ENCODE peak calls at places on chromosomes 4 and X, in nine cellular contexts. One of them, this sample, is unnamed.

GRCh38 chrX:115459883-115460564 is 101.0 kb upstream of the PLS3 start:
- DNase-seq in fibroblast of lung: peak
- DNase-seq in SK-N-SH: no peak
- DNase-seq in heart right ventricle: no peak
- DNase-seq in small intestine: no peak
- DNase-seq in astrocyte: peak
- DNase-seq in colonic mucosa: no peak
- DNase-seq in pancreas: no peak
- DNase-seq in H9: no peak
- DNase-seq in this sample: no peak

GRCh38 chr4:25925486-25926201 is 11.6 kb downstream of the SMIM20 start:
- DNase-seq in fibroblast of lung: peak
- DNase-seq in SK-N-SH: peak
- DNase-seq in heart right ventricle: peak
- DNase-seq in small intestine: peak
- DNase-seq in astrocyte: no peak
- DNase-seq in colonic mucosa: peak
- DNase-seq in pancreas: no peak
- DNase-seq in H9: peak
- DNase-seq in this sample: peak

GRCh38 chrX:155148724-155149537 is 67.3 kb upstream of the VBP1 start:
- DNase-seq in fibroblast of lung: no peak
- DNase-seq in SK-N-SH: peak
- DNase-seq in heart right ventricle: no peak
- DNase-seq in small intestine: peak
- DNase-seq in astrocyte: no peak
- DNase-seq in colonic mucosa: peak
- DNase-seq in pancreas: no peak
- DNase-seq in H9: no peak
- DNase-seq in this sample: peak

GRCh38 chr4:125739760-125740159 is 425.0 kb downstream of the FAT4 start:
- DNase-seq in fibroblast of lung: peak
- DNase-seq in SK-N-SH: no peak
- DNase-seq in heart right ventricle: peak
- DNase-seq in small intestine: no peak
- DNase-seq in astrocyte: peak
- DNase-seq in colonic mucosa: no peak
- DNase-seq in pancreas: no peak
- DNase-seq in H9: no peak
- DNase-seq in this sample: peak

GRCh38 chr4:2337896-2338295 is 76.0 kb upstream of the MXD4 start:
- DNase-seq in fibroblast of lung: no peak
- DNase-seq in SK-N-SH: no peak
- DNase-seq in heart right ventricle: no peak
- DNase-seq in small intestine: no peak
- DNase-seq in astrocyte: no peak
- DNase-seq in colonic mucosa: no peak
- DNase-seq in pancreas: no peak
- DNase-seq in H9: peak
- DNase-seq in this sample: no peak

GRCh38 chr4:18069806-18070205 is 48.3 kb upstream of the LCORL start:
- DNase-seq in fibroblast of lung: no peak
- DNase-seq in SK-N-SH: no peak
- DNase-seq in heart right ventricle: no peak
- DNase-seq in small intestine: no peak
- DNase-seq in astrocyte: no peak
- DNase-seq in colonic mucosa: no peak
- DNase-seq in pancreas: no peak
- DNase-seq in H9: no peak
- DNase-seq in this sample: no peak

GRCh38 chr4:97911236-97911906 is 231.9 kb downstream of the STPG2 start:
- DNase-seq in fibroblast of lung: no peak
- DNase-seq in SK-N-SH: no peak
- DNase-seq in heart right ventricle: no peak
- DNase-seq in small intestine: no peak
- DNase-seq in astrocyte: no peak
- DNase-seq in colonic mucosa: no peak
- DNase-seq in pancreas: no peak
- DNase-seq in H9: peak
- DNase-seq in this sample: no peak

GRCh38 chr4:125489952-125490690 is 175.4 kb downstream of the FAT4 start:
- DNase-seq in fibroblast of lung: no peak
- DNase-seq in SK-N-SH: no peak
- DNase-seq in heart right ventricle: no peak
- DNase-seq in small intestine: no peak
- DNase-seq in astrocyte: no peak
- DNase-seq in colonic mucosa: no peak
- DNase-seq in pancreas: no peak
- DNase-seq in H9: no peak
- DNase-seq in this sample: no peak

GRCh38 chr4:185578284-185578683 is 43.0 kb upstream of the PDLIM3 start:
- DNase-seq in fibroblast of lung: no peak
- DNase-seq in SK-N-SH: no peak
- DNase-seq in heart right ventricle: no peak
- DNase-seq in small intestine: no peak
- DNase-seq in astrocyte: no peak
- DNase-seq in colonic mucosa: no peak
- DNase-seq in pancreas: no peak
- DNase-seq in H9: no peak
- DNase-seq in this sample: no peak

GRCh38 chr4:185573651-185574199 is 38.4 kb upstream of the PDLIM3 start:
- DNase-seq in fibroblast of lung: peak
- DNase-seq in SK-N-SH: peak
- DNase-seq in heart right ventricle: peak
- DNase-seq in small intestine: no peak
- DNase-seq in astrocyte: peak
- DNase-seq in colonic mucosa: no peak
- DNase-seq in pancreas: no peak
- DNase-seq in H9: peak
- DNase-seq in this sample: peak

GRCh38 chr4:185577592-185577940 is 42.3 kb upstream of the PDLIM3 start:
- DNase-seq in fibroblast of lung: no peak
- DNase-seq in SK-N-SH: no peak
- DNase-seq in heart right ventricle: no peak
- DNase-seq in small intestine: no peak
- DNase-seq in astrocyte: no peak
- DNase-seq in colonic mucosa: no peak
- DNase-seq in pancreas: no peak
- DNase-seq in H9: no peak
- DNase-seq in this sample: no peak

GRCh38 chr4:185576314-185576713 is 41.0 kb upstream of the PDLIM3 start:
- DNase-seq in fibroblast of lung: no peak
- DNase-seq in SK-N-SH: no peak
- DNase-seq in heart right ventricle: no peak
- DNase-seq in small intestine: no peak
- DNase-seq in astrocyte: no peak
- DNase-seq in colonic mucosa: no peak
- DNase-seq in pancreas: no peak
- DNase-seq in H9: no peak
- DNase-seq in this sample: no peak

DNA sequence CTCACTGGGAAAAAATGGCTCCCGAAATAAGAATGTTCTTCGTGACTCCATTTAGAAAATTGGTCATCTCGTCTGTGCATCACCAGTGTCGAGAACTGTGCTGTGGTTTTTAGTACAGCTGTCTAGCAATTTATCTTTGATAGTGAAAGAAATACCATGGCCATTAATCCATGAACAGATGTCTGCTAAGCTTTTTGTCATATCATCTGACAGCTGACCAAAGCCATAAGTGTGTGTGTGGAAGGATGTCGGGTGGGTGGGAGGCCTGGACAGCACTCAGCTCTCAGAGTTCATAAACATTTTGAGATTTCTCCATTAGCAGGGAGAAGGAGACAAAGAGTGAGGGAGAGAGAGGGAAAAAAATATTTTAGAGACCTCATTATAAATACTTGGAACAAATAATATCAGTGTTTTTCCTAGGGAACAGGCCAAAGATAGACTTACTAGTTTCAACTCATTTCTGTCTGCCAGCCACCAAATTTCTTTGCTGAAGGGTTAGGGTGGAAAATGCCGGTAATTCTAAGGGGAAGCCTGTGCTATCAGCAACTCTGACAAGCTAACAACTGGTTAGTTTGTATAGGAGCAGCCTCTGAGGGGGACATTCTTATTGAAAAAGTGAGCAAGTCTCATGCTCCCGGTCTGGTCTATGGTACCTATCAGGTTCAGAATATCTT is 41.7 kb upstream of the PDLIM3 start:
- DNase-seq in fibroblast of lung: peak
- DNase-seq in SK-N-SH: peak
- DNase-seq in heart right ventricle: no peak
- DNase-seq in small intestine: no peak
- DNase-seq in astrocyte: peak
- DNase-seq in colonic mucosa: no peak
- DNase-seq in pancreas: no peak
- DNase-seq in H9: no peak
- DNase-seq in this sample: no peak
- H3K27ac ChIP-seq in fibroblast of lung: no peak
- H3K27ac ChIP-seq in SK-N-SH: peak
- H3K27ac ChIP-seq in heart right ventricle: peak
- H3K27ac ChIP-seq in small intestine: no peak
- H3K27ac ChIP-seq in astrocyte: no peak
- H3K27ac ChIP-seq in colonic mucosa: no peak
- H3K27ac ChIP-seq in pancreas: peak
- H3K27ac ChIP-seq in H9: no peak
- H3K27ac ChIP-seq in this sample: no peak

GRCh38 chrX:119505945-119506344 is 37.7 kb downstream of the SLC25A5 start:
- DNase-seq in fibroblast of lung: no peak
- DNase-seq in SK-N-SH: no peak
- DNase-seq in heart right ventricle: no peak
- DNase-seq in small intestine: peak
- DNase-seq in astrocyte: no peak
- DNase-seq in colonic mucosa: peak
- DNase-seq in pancreas: no peak
- DNase-seq in H9: no peak
- DNase-seq in this sample: no peak

GRCh38 chrX:119500061-119500800 is 32.0 kb downstream of the SLC25A5 start:
- DNase-seq in fibroblast of lung: no peak
- DNase-seq in SK-N-SH: no peak
- DNase-seq in heart right ventricle: no peak
- DNase-seq in small intestine: no peak
- DNase-seq in astrocyte: no peak
- DNase-seq in colonic mucosa: no peak
- DNase-seq in pancreas: no peak
- DNase-seq in H9: no peak
- DNase-seq in this sample: no peak

GRCh38 chrX:119502727-119503483 is 34.7 kb downstream of the SLC25A5 start:
- DNase-seq in fibroblast of lung: peak
- DNase-seq in SK-N-SH: no peak
- DNase-seq in heart right ventricle: no peak
- DNase-seq in small intestine: peak
- DNase-seq in astrocyte: peak
- DNase-seq in colonic mucosa: peak
- DNase-seq in pancreas: peak
- DNase-seq in H9: peak
- DNase-seq in this sample: peak

GRCh38 chrX:119501511-119502148 is 33.4 kb downstream of the SLC25A5 start:
- DNase-seq in fibroblast of lung: no peak
- DNase-seq in SK-N-SH: no peak
- DNase-seq in heart right ventricle: no peak
- DNase-seq in small intestine: peak
- DNase-seq in astrocyte: no peak
- DNase-seq in colonic mucosa: peak
- DNase-seq in pancreas: no peak
- DNase-seq in H9: no peak
- DNase-seq in this sample: no peak

DNA sequence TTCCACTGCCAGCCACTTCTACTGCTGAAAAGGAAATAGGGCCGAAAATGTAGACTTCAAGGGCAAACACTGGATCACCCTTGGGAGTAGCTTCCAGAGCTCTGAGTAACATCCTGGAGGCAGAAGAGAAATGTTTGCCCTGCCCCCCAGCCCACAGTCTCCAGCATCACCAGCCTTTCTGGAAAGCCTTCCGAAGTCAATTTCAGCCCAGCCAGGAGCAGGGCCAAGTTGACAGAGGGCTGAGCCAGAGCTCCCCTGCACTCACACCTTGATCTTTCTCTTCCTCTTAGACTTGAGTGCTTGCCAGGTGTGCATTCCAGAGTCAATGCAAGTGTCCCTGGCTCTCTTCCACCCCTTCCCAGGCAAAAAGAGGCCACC is 35.2 kb downstream of the SLC25A5 start:
- DNase-seq in fibroblast of lung: peak
- DNase-seq in SK-N-SH: no peak
- DNase-seq in heart right ventricle: no peak
- DNase-seq in small intestine: peak
- DNase-seq in astrocyte: peak
- DNase-seq in colonic mucosa: peak
- DNase-seq in pancreas: peak
- DNase-seq in H9: no peak
- DNase-seq in this sample: peak
- H3K27ac ChIP-seq in fibroblast of lung: peak
- H3K27ac ChIP-seq in SK-N-SH: no peak
- H3K27ac ChIP-seq in heart right ventricle: no peak
- H3K27ac ChIP-seq in small intestine: peak
- H3K27ac ChIP-seq in astrocyte: peak
- H3K27ac ChIP-seq in colonic mucosa: peak
- H3K27ac ChIP-seq in pancreas: peak
- H3K27ac ChIP-seq in H9: no peak
- H3K27ac ChIP-seq in this sample: peak

DNA sequence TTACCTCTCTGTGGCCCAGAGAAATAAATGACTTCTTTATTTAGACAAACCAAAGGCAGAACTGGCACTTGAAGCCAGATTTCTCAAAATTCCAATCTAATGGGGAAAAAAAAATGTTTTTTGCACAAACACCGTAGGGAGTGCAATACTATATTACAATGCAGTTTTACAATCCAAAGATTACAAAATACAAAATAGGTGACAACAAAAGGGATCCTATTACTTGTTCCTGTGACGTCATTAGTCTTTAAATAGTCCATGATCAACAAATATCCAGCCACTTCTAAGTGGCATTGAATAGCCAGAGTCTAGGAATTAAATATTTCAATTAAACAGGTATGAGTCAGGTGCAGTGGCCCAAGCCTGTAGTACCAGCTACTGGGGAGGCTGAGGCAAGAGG is 3.0 kb upstream of the APBB2 start:
- DNase-seq in fibroblast of lung: no peak
- DNase-seq in SK-N-SH: no peak
- DNase-seq in heart right ventricle: no peak
- DNase-seq in small intestine: no peak
- DNase-seq in astrocyte: no peak
- DNase-seq in colonic mucosa: no peak
- DNase-seq in pancreas: no peak
- DNase-seq in H9: no peak
- DNase-seq in this sample: no peak
- H3K27ac ChIP-seq in fibroblast of lung: no peak
- H3K27ac ChIP-seq in SK-N-SH: peak
- H3K27ac ChIP-seq in heart right ventricle: peak
- H3K27ac ChIP-seq in small intestine: no peak
- H3K27ac ChIP-seq in astrocyte: no peak
- H3K27ac ChIP-seq in colonic mucosa: no peak
- H3K27ac ChIP-seq in pancreas: no peak
- H3K27ac ChIP-seq in H9: no peak
- H3K27ac ChIP-seq in this sample: no peak

GRCh38 chrX:19709117-19709811 is 178.1 kb downstream of the SH3KBP1 start:
- DNase-seq in fibroblast of lung: no peak
- DNase-seq in SK-N-SH: no peak
- DNase-seq in heart right ventricle: no peak
- DNase-seq in small intestine: no peak
- DNase-seq in astrocyte: no peak
- DNase-seq in colonic mucosa: no peak
- DNase-seq in pancreas: no peak
- DNase-seq in H9: no peak
- DNase-seq in this sample: no peak

GRCh38 chrX:19709812-19710518 is 177.4 kb downstream of the SH3KBP1 start:
- DNase-seq in fibroblast of lung: peak
- DNase-seq in SK-N-SH: no peak
- DNase-seq in heart right ventricle: no peak
- DNase-seq in small intestine: no peak
- DNase-seq in astrocyte: peak
- DNase-seq in colonic mucosa: no peak
- DNase-seq in pancreas: no peak
- DNase-seq in H9: no peak
- DNase-seq in this sample: peak

GRCh38 chrX:19705196-19705769 is 182.1 kb downstream of the SH3KBP1 start:
- DNase-seq in fibroblast of lung: peak
- DNase-seq in SK-N-SH: no peak
- DNase-seq in heart right ventricle: no peak
- DNase-seq in small intestine: no peak
- DNase-seq in astrocyte: peak
- DNase-seq in colonic mucosa: no peak
- DNase-seq in pancreas: no peak
- DNase-seq in H9: no peak
- DNase-seq in this sample: no peak

GRCh38 chrX:19707472-19707871 is 179.9 kb downstream of the SH3KBP1 start:
- DNase-seq in fibroblast of lung: no peak
- DNase-seq in SK-N-SH: peak
- DNase-seq in heart right ventricle: no peak
- DNase-seq in small intestine: no peak
- DNase-seq in astrocyte: no peak
- DNase-seq in colonic mucosa: no peak
- DNase-seq in pancreas: no peak
- DNase-seq in H9: no peak
- DNase-seq in this sample: peak

GRCh38 chrX:19708683-19709082 is 178.7 kb downstream of the SH3KBP1 start:
- DNase-seq in fibroblast of lung: no peak
- DNase-seq in SK-N-SH: no peak
- DNase-seq in heart right ventricle: no peak
- DNase-seq in small intestine: no peak
- DNase-seq in astrocyte: no peak
- DNase-seq in colonic mucosa: no peak
- DNase-seq in pancreas: no peak
- DNase-seq in H9: no peak
- DNase-seq in this sample: no peak
- H3K27ac ChIP-seq in fibroblast of lung: no peak
- H3K27ac ChIP-seq in SK-N-SH: no peak
- H3K27ac ChIP-seq in heart right ventricle: no peak
- H3K27ac ChIP-seq in small intestine: no peak
- H3K27ac ChIP-seq in astrocyte: no peak
- H3K27ac ChIP-seq in colonic mucosa: no peak
- H3K27ac ChIP-seq in pancreas: no peak
- H3K27ac ChIP-seq in H9: no peak
- H3K27ac ChIP-seq in this sample: no peak

This sample was measured in brain microvascular endothelial cell.